ENCODE peak calls at places on chromosome 15, in seven cellular contexts. One of them, this sample, is unnamed.
A peak's percentile ranks its signal among the peaks of the same experiment; 100 is the strongest.

GRCh38 chr15:90868261-90868689 is at the start of gene FURIN:
- DNase-seq in activated naive CD4-positive, alpha-beta T cell treated with anti-CD3 and anti-CD28 coated beads, Interleukin-2, amount 10 ng/mL, durations not matched to agents 7 days and 5 days: no peak
- DNase-seq in activated CD4-positive, CD25-positive, alpha-beta regulatory T cell: no peak
- DNase-seq in foreskin fibroblast: peak; percentile 15
- DNase-seq in SHP77: peak; percentile 58
- DNase-seq in NCI-H146: no peak
- DNase-seq in activated CD4-positive, alpha-beta T cell treated with anti-CD3 and anti-CD28 coated beads, Interleukin-2, amount 50 U/mL, for 1 hour: no peak
- DNase-seq in this sample: no peak

GRCh38 chr15:23069496-23070166 is 30.3 kb upstream of the TUBGCP5 start:
- DNase-seq in activated naive CD4-positive, alpha-beta T cell treated with anti-CD3 and anti-CD28 coated beads, Interleukin-2, amount 10 ng/mL, durations not matched to agents 7 days and 5 days: no peak
- DNase-seq in activated CD4-positive, CD25-positive, alpha-beta regulatory T cell: no peak
- DNase-seq in foreskin fibroblast: no peak
- DNase-seq in SHP77: no peak
- DNase-seq in NCI-H146: no peak
- DNase-seq in activated CD4-positive, alpha-beta T cell treated with anti-CD3 and anti-CD28 coated beads, Interleukin-2, amount 50 U/mL, for 1 hour: no peak
- DNase-seq in this sample: no peak

GRCh38 chr15:96124436-96124835 is 206.1 kb upstream of the NR2F2 start:
- DNase-seq in activated naive CD4-positive, alpha-beta T cell treated with anti-CD3 and anti-CD28 coated beads, Interleukin-2, amount 10 ng/mL, durations not matched to agents 7 days and 5 days: no peak
- DNase-seq in activated CD4-positive, CD25-positive, alpha-beta regulatory T cell: no peak
- DNase-seq in foreskin fibroblast: no peak
- DNase-seq in SHP77: no peak
- DNase-seq in NCI-H146: no peak
- DNase-seq in activated CD4-positive, alpha-beta T cell treated with anti-CD3 and anti-CD28 coated beads, Interleukin-2, amount 50 U/mL, for 1 hour: no peak
- DNase-seq in this sample: no peak

GRCh38 chr15:38536201-38536676 is 28.4 kb downstream of the RASGRP1 start:
- DNase-seq in activated naive CD4-positive, alpha-beta T cell treated with anti-CD3 and anti-CD28 coated beads, Interleukin-2, amount 10 ng/mL, durations not matched to agents 7 days and 5 days: no peak
- DNase-seq in activated CD4-positive, CD25-positive, alpha-beta regulatory T cell: no peak
- DNase-seq in foreskin fibroblast: peak; percentile 24
- DNase-seq in SHP77: no peak
- DNase-seq in NCI-H146: no peak
- DNase-seq in activated CD4-positive, alpha-beta T cell treated with anti-CD3 and anti-CD28 coated beads, Interleukin-2, amount 50 U/mL, for 1 hour: no peak
- DNase-seq in this sample: no peak

GRCh38 chr15:37289109-37289765 is 188.9 kb upstream of the MEIS2 start:
- DNase-seq in activated naive CD4-positive, alpha-beta T cell treated with anti-CD3 and anti-CD28 coated beads, Interleukin-2, amount 10 ng/mL, durations not matched to agents 7 days and 5 days: no peak
- DNase-seq in activated CD4-positive, CD25-positive, alpha-beta regulatory T cell: no peak
- DNase-seq in foreskin fibroblast: peak; percentile 14
- DNase-seq in SHP77: peak; percentile 19
- DNase-seq in NCI-H146: no peak
- DNase-seq in activated CD4-positive, alpha-beta T cell treated with anti-CD3 and anti-CD28 coated beads, Interleukin-2, amount 50 U/mL, for 1 hour: no peak
- DNase-seq in this sample: no peak

GRCh38 chr15:42490246-42490742 is 647 bp downstream of the ZNF106 start:
- DNase-seq in activated naive CD4-positive, alpha-beta T cell treated with anti-CD3 and anti-CD28 coated beads, Interleukin-2, amount 10 ng/mL, durations not matched to agents 7 days and 5 days: no peak
- DNase-seq in activated CD4-positive, CD25-positive, alpha-beta regulatory T cell: no peak
- DNase-seq in foreskin fibroblast: peak; percentile 29
- DNase-seq in SHP77: no peak
- DNase-seq in NCI-H146: no peak
- DNase-seq in activated CD4-positive, alpha-beta T cell treated with anti-CD3 and anti-CD28 coated beads, Interleukin-2, amount 50 U/mL, for 1 hour: no peak
- DNase-seq in this sample: no peak

GRCh38 chr15:57761562-57761961 is 55.0 kb downstream of the POLR2M start:
- DNase-seq in activated naive CD4-positive, alpha-beta T cell treated with anti-CD3 and anti-CD28 coated beads, Interleukin-2, amount 10 ng/mL, durations not matched to agents 7 days and 5 days: no peak
- DNase-seq in activated CD4-positive, CD25-positive, alpha-beta regulatory T cell: no peak
- DNase-seq in foreskin fibroblast: peak; percentile 39
- DNase-seq in SHP77: no peak
- DNase-seq in NCI-H146: no peak
- DNase-seq in activated CD4-positive, alpha-beta T cell treated with anti-CD3 and anti-CD28 coated beads, Interleukin-2, amount 50 U/mL, for 1 hour: no peak
- DNase-seq in this sample: no peak

GRCh38 chr15:47974724-47975123 is 146.1 kb upstream of the SLC24A5 start:
- DNase-seq in activated naive CD4-positive, alpha-beta T cell treated with anti-CD3 and anti-CD28 coated beads, Interleukin-2, amount 10 ng/mL, durations not matched to agents 7 days and 5 days: no peak
- DNase-seq in activated CD4-positive, CD25-positive, alpha-beta regulatory T cell: no peak
- DNase-seq in foreskin fibroblast: no peak
- DNase-seq in SHP77: no peak
- DNase-seq in NCI-H146: no peak
- DNase-seq in activated CD4-positive, alpha-beta T cell treated with anti-CD3 and anti-CD28 coated beads, Interleukin-2, amount 50 U/mL, for 1 hour: no peak
- DNase-seq in this sample: no peak

GRCh38 chr15:87764461-87765236 is 491.9 kb downstream of the NTRK3 start:
- DNase-seq in activated naive CD4-positive, alpha-beta T cell treated with anti-CD3 and anti-CD28 coated beads, Interleukin-2, amount 10 ng/mL, durations not matched to agents 7 days and 5 days: no peak
- DNase-seq in activated CD4-positive, CD25-positive, alpha-beta regulatory T cell: no peak
- DNase-seq in foreskin fibroblast: peak; percentile 49
- DNase-seq in SHP77: no peak
- DNase-seq in NCI-H146: no peak
- DNase-seq in activated CD4-positive, alpha-beta T cell treated with anti-CD3 and anti-CD28 coated beads, Interleukin-2, amount 50 U/mL, for 1 hour: no peak
- DNase-seq in this sample: no peak

GRCh38 chr15:74449643-74450205 is 11.2 kb downstream of the UBL7 start:
- DNase-seq in activated naive CD4-positive, alpha-beta T cell treated with anti-CD3 and anti-CD28 coated beads, Interleukin-2, amount 10 ng/mL, durations not matched to agents 7 days and 5 days: no peak
- DNase-seq in activated CD4-positive, CD25-positive, alpha-beta regulatory T cell: no peak
- DNase-seq in foreskin fibroblast: no peak
- DNase-seq in SHP77: no peak
- DNase-seq in NCI-H146: no peak
- DNase-seq in activated CD4-positive, alpha-beta T cell treated with anti-CD3 and anti-CD28 coated beads, Interleukin-2, amount 50 U/mL, for 1 hour: no peak
- DNase-seq in this sample: no peak

GRCh38 chr15:39770748-39771689 is 11.6 kb downstream of the FSIP1 start:
- DNase-seq in activated naive CD4-positive, alpha-beta T cell treated with anti-CD3 and anti-CD28 coated beads, Interleukin-2, amount 10 ng/mL, durations not matched to agents 7 days and 5 days: no peak
- DNase-seq in activated CD4-positive, CD25-positive, alpha-beta regulatory T cell: no peak
- DNase-seq in foreskin fibroblast: peak; percentile 89
- DNase-seq in SHP77: no peak
- DNase-seq in NCI-H146: no peak
- DNase-seq in activated CD4-positive, alpha-beta T cell treated with anti-CD3 and anti-CD28 coated beads, Interleukin-2, amount 50 U/mL, for 1 hour: no peak
- DNase-seq in this sample: no peak

GRCh38 chr15:35540885-35541284 is 5.1 kb downstream of the DPH6 start:
- DNase-seq in activated naive CD4-positive, alpha-beta T cell treated with anti-CD3 and anti-CD28 coated beads, Interleukin-2, amount 10 ng/mL, durations not matched to agents 7 days and 5 days: no peak
- DNase-seq in activated CD4-positive, CD25-positive, alpha-beta regulatory T cell: no peak
- DNase-seq in foreskin fibroblast: peak; percentile 82
- DNase-seq in SHP77: no peak
- DNase-seq in NCI-H146: no peak
- DNase-seq in activated CD4-positive, alpha-beta T cell treated with anti-CD3 and anti-CD28 coated beads, Interleukin-2, amount 50 U/mL, for 1 hour: no peak
- DNase-seq in this sample: no peak

GRCh38 chr15:59420108-59420507 is 17.9 kb upstream of the FAM81A start:
- DNase-seq in activated naive CD4-positive, alpha-beta T cell treated with anti-CD3 and anti-CD28 coated beads, Interleukin-2, amount 10 ng/mL, durations not matched to agents 7 days and 5 days: no peak
- DNase-seq in activated CD4-positive, CD25-positive, alpha-beta regulatory T cell: no peak
- DNase-seq in foreskin fibroblast: no peak
- DNase-seq in SHP77: no peak
- DNase-seq in NCI-H146: no peak
- DNase-seq in activated CD4-positive, alpha-beta T cell treated with anti-CD3 and anti-CD28 coated beads, Interleukin-2, amount 50 U/mL, for 1 hour: no peak
- DNase-seq in this sample: no peak

GRCh38 chr15:46059921-46060565 is 425.2 kb downstream of the SQOR start:
- DNase-seq in activated naive CD4-positive, alpha-beta T cell treated with anti-CD3 and anti-CD28 coated beads, Interleukin-2, amount 10 ng/mL, durations not matched to agents 7 days and 5 days: no peak
- DNase-seq in activated CD4-positive, CD25-positive, alpha-beta regulatory T cell: no peak
- DNase-seq in foreskin fibroblast: no peak
- DNase-seq in SHP77: no peak
- DNase-seq in NCI-H146: no peak
- DNase-seq in activated CD4-positive, alpha-beta T cell treated with anti-CD3 and anti-CD28 coated beads, Interleukin-2, amount 50 U/mL, for 1 hour: no peak
- DNase-seq in this sample: no peak

GRCh38 chr15:59186501-59186900 is 20.1 kb upstream of the LDHAL6B start:
- DNase-seq in activated naive CD4-positive, alpha-beta T cell treated with anti-CD3 and anti-CD28 coated beads, Interleukin-2, amount 10 ng/mL, durations not matched to agents 7 days and 5 days: no peak
- DNase-seq in activated CD4-positive, CD25-positive, alpha-beta regulatory T cell: no peak
- DNase-seq in foreskin fibroblast: peak; percentile 83
- DNase-seq in SHP77: no peak
- DNase-seq in NCI-H146: no peak
- DNase-seq in activated CD4-positive, alpha-beta T cell treated with anti-CD3 and anti-CD28 coated beads, Interleukin-2, amount 50 U/mL, for 1 hour: no peak
- DNase-seq in this sample: no peak

GRCh38 chr15:61393949-61394348 is 164.8 kb upstream of the RORA start:
- DNase-seq in activated naive CD4-positive, alpha-beta T cell treated with anti-CD3 and anti-CD28 coated beads, Interleukin-2, amount 10 ng/mL, durations not matched to agents 7 days and 5 days: no peak
- DNase-seq in activated CD4-positive, CD25-positive, alpha-beta regulatory T cell: no peak
- DNase-seq in foreskin fibroblast: peak; percentile 20
- DNase-seq in SHP77: no peak
- DNase-seq in NCI-H146: no peak
- DNase-seq in activated CD4-positive, alpha-beta T cell treated with anti-CD3 and anti-CD28 coated beads, Interleukin-2, amount 50 U/mL, for 1 hour: no peak
- DNase-seq in this sample: no peak

GRCh38 chr15:36356978-36357582 is 222.3 kb upstream of the CDIN1 start:
- DNase-seq in activated naive CD4-positive, alpha-beta T cell treated with anti-CD3 and anti-CD28 coated beads, Interleukin-2, amount 10 ng/mL, durations not matched to agents 7 days and 5 days: no peak
- DNase-seq in activated CD4-positive, CD25-positive, alpha-beta regulatory T cell: no peak
- DNase-seq in foreskin fibroblast: peak; percentile 83
- DNase-seq in SHP77: no peak
- DNase-seq in NCI-H146: no peak
- DNase-seq in activated CD4-positive, alpha-beta T cell treated with anti-CD3 and anti-CD28 coated beads, Interleukin-2, amount 50 U/mL, for 1 hour: no peak
- DNase-seq in this sample: no peak

GRCh38 chr15:55652363-55652762 is 64.2 kb upstream of the PYGO1 start:
- DNase-seq in activated naive CD4-positive, alpha-beta T cell treated with anti-CD3 and anti-CD28 coated beads, Interleukin-2, amount 10 ng/mL, durations not matched to agents 7 days and 5 days: no peak
- DNase-seq in activated CD4-positive, CD25-positive, alpha-beta regulatory T cell: no peak
- DNase-seq in foreskin fibroblast: no peak
- DNase-seq in SHP77: no peak
- DNase-seq in NCI-H146: no peak
- DNase-seq in activated CD4-positive, alpha-beta T cell treated with anti-CD3 and anti-CD28 coated beads, Interleukin-2, amount 50 U/mL, for 1 hour: no peak
- DNase-seq in this sample: no peak

GRCh38 chr15:89356634-89357298 is 22.1 kb upstream of the POLG start:
- DNase-seq in activated naive CD4-positive, alpha-beta T cell treated with anti-CD3 and anti-CD28 coated beads, Interleukin-2, amount 10 ng/mL, durations not matched to agents 7 days and 5 days: no peak
- DNase-seq in activated CD4-positive, CD25-positive, alpha-beta regulatory T cell: no peak
- DNase-seq in foreskin fibroblast: peak; percentile 64
- DNase-seq in SHP77: peak; percentile 64
- DNase-seq in NCI-H146: peak; percentile 29
- DNase-seq in activated CD4-positive, alpha-beta T cell treated with anti-CD3 and anti-CD28 coated beads, Interleukin-2, amount 50 U/mL, for 1 hour: no peak
- DNase-seq in this sample: peak; percentile 44

GRCh38 chr15:68403161-68403941 is 28.6 kb downstream of the ITGA11 start:
- DNase-seq in activated naive CD4-positive, alpha-beta T cell treated with anti-CD3 and anti-CD28 coated beads, Interleukin-2, amount 10 ng/mL, durations not matched to agents 7 days and 5 days: no peak
- DNase-seq in activated CD4-positive, CD25-positive, alpha-beta regulatory T cell: no peak
- DNase-seq in foreskin fibroblast: no peak
- DNase-seq in SHP77: no peak
- DNase-seq in NCI-H146: no peak
- DNase-seq in activated CD4-positive, alpha-beta T cell treated with anti-CD3 and anti-CD28 coated beads, Interleukin-2, amount 50 U/mL, for 1 hour: no peak
- DNase-seq in this sample: no peak

GRCh38 chr15:82045179-82045891 is 483 bp downstream of the MEX3B start:
- DNase-seq in activated naive CD4-positive, alpha-beta T cell treated with anti-CD3 and anti-CD28 coated beads, Interleukin-2, amount 10 ng/mL, durations not matched to agents 7 days and 5 days: peak; percentile 40
- DNase-seq in activated CD4-positive, CD25-positive, alpha-beta regulatory T cell: no peak
- DNase-seq in foreskin fibroblast: peak; percentile 75
- DNase-seq in SHP77: peak; percentile 42
- DNase-seq in NCI-H146: peak; percentile 69
- DNase-seq in activated CD4-positive, alpha-beta T cell treated with anti-CD3 and anti-CD28 coated beads, Interleukin-2, amount 50 U/mL, for 1 hour: no peak
- DNase-seq in this sample: no peak

GRCh38 chr15:101314726-101315125 is 19.7 kb upstream of the SNRPA1 start:
- DNase-seq in activated naive CD4-positive, alpha-beta T cell treated with anti-CD3 and anti-CD28 coated beads, Interleukin-2, amount 10 ng/mL, durations not matched to agents 7 days and 5 days: no peak
- DNase-seq in activated CD4-positive, CD25-positive, alpha-beta regulatory T cell: no peak
- DNase-seq in foreskin fibroblast: no peak
- DNase-seq in SHP77: no peak
- DNase-seq in NCI-H146: no peak
- DNase-seq in activated CD4-positive, alpha-beta T cell treated with anti-CD3 and anti-CD28 coated beads, Interleukin-2, amount 50 U/mL, for 1 hour: no peak
- DNase-seq in this sample: no peak

GRCh38 chr15:90097475-90097874 is 4.8 kb downstream of the IDH2 start:
- DNase-seq in activated naive CD4-positive, alpha-beta T cell treated with anti-CD3 and anti-CD28 coated beads, Interleukin-2, amount 10 ng/mL, durations not matched to agents 7 days and 5 days: peak; percentile 82
- DNase-seq in activated CD4-positive, CD25-positive, alpha-beta regulatory T cell: no peak
- DNase-seq in foreskin fibroblast: no peak
- DNase-seq in SHP77: no peak
- DNase-seq in NCI-H146: no peak
- DNase-seq in activated CD4-positive, alpha-beta T cell treated with anti-CD3 and anti-CD28 coated beads, Interleukin-2, amount 50 U/mL, for 1 hour: peak; percentile 38
- DNase-seq in this sample: no peak

GRCh38 chr15:35000511-35000910 is 12.4 kb upstream of the ZNF770 start:
- DNase-seq in activated naive CD4-positive, alpha-beta T cell treated with anti-CD3 and anti-CD28 coated beads, Interleukin-2, amount 10 ng/mL, durations not matched to agents 7 days and 5 days: no peak
- DNase-seq in activated CD4-positive, CD25-positive, alpha-beta regulatory T cell: no peak
- DNase-seq in foreskin fibroblast: peak; percentile 94
- DNase-seq in SHP77: no peak
- DNase-seq in NCI-H146: no peak
- DNase-seq in activated CD4-positive, alpha-beta T cell treated with anti-CD3 and anti-CD28 coated beads, Interleukin-2, amount 50 U/mL, for 1 hour: no peak
- DNase-seq in this sample: no peak

GRCh38 chr15:97875513-97876285 is 84.8 kb upstream of the ARRDC4 start:
- DNase-seq in activated naive CD4-positive, alpha-beta T cell treated with anti-CD3 and anti-CD28 coated beads, Interleukin-2, amount 10 ng/mL, durations not matched to agents 7 days and 5 days: no peak
- DNase-seq in activated CD4-positive, CD25-positive, alpha-beta regulatory T cell: no peak
- DNase-seq in foreskin fibroblast: no peak
- DNase-seq in SHP77: no peak
- DNase-seq in NCI-H146: peak; percentile 11
- DNase-seq in activated CD4-positive, alpha-beta T cell treated with anti-CD3 and anti-CD28 coated beads, Interleukin-2, amount 50 U/mL, for 1 hour: no peak
- DNase-seq in this sample: peak; percentile 28

GRCh38 chr15:40182358-40183029 is 21.6 kb downstream of the BUB1B start:
- DNase-seq in activated naive CD4-positive, alpha-beta T cell treated with anti-CD3 and anti-CD28 coated beads, Interleukin-2, amount 10 ng/mL, durations not matched to agents 7 days and 5 days: no peak
- DNase-seq in activated CD4-positive, CD25-positive, alpha-beta regulatory T cell: no peak
- DNase-seq in foreskin fibroblast: no peak
- DNase-seq in SHP77: no peak
- DNase-seq in NCI-H146: no peak
- DNase-seq in activated CD4-positive, alpha-beta T cell treated with anti-CD3 and anti-CD28 coated beads, Interleukin-2, amount 50 U/mL, for 1 hour: no peak
- DNase-seq in this sample: no peak

GRCh38 chr15:88185584-88185983 is 71.0 kb downstream of the NTRK3 start:
- DNase-seq in activated naive CD4-positive, alpha-beta T cell treated with anti-CD3 and anti-CD28 coated beads, Interleukin-2, amount 10 ng/mL, durations not matched to agents 7 days and 5 days: no peak
- DNase-seq in activated CD4-positive, CD25-positive, alpha-beta regulatory T cell: no peak
- DNase-seq in foreskin fibroblast: no peak
- DNase-seq in SHP77: no peak
- DNase-seq in NCI-H146: no peak
- DNase-seq in activated CD4-positive, alpha-beta T cell treated with anti-CD3 and anti-CD28 coated beads, Interleukin-2, amount 50 U/mL, for 1 hour: no peak
- DNase-seq in this sample: no peak

GRCh38 chr15:96340611-96341464 is 10.3 kb downstream of the NR2F2 start:
- DNase-seq in activated naive CD4-positive, alpha-beta T cell treated with anti-CD3 and anti-CD28 coated beads, Interleukin-2, amount 10 ng/mL, durations not matched to agents 7 days and 5 days: no peak
- DNase-seq in activated CD4-positive, CD25-positive, alpha-beta regulatory T cell: no peak
- DNase-seq in foreskin fibroblast: peak; percentile 76
- DNase-seq in SHP77: peak; percentile 34
- DNase-seq in NCI-H146: no peak
- DNase-seq in activated CD4-positive, alpha-beta T cell treated with anti-CD3 and anti-CD28 coated beads, Interleukin-2, amount 50 U/mL, for 1 hour: no peak
- DNase-seq in this sample: peak; percentile 8

GRCh38 chr15:55056500-55056899 is 140.2 kb downstream of the RSL24D1 start:
- DNase-seq in activated naive CD4-positive, alpha-beta T cell treated with anti-CD3 and anti-CD28 coated beads, Interleukin-2, amount 10 ng/mL, durations not matched to agents 7 days and 5 days: no peak
- DNase-seq in activated CD4-positive, CD25-positive, alpha-beta regulatory T cell: no peak
- DNase-seq in foreskin fibroblast: no peak
- DNase-seq in SHP77: no peak
- DNase-seq in NCI-H146: no peak
- DNase-seq in activated CD4-positive, alpha-beta T cell treated with anti-CD3 and anti-CD28 coated beads, Interleukin-2, amount 50 U/mL, for 1 hour: no peak
- DNase-seq in this sample: no peak

GRCh38 chr15:48406911-48407310 is 75.7 kb downstream of the DUT start:
- DNase-seq in activated naive CD4-positive, alpha-beta T cell treated with anti-CD3 and anti-CD28 coated beads, Interleukin-2, amount 10 ng/mL, durations not matched to agents 7 days and 5 days: no peak
- DNase-seq in activated CD4-positive, CD25-positive, alpha-beta regulatory T cell: no peak
- DNase-seq in foreskin fibroblast: no peak
- DNase-seq in SHP77: no peak
- DNase-seq in NCI-H146: peak; percentile 10
- DNase-seq in activated CD4-positive, alpha-beta T cell treated with anti-CD3 and anti-CD28 coated beads, Interleukin-2, amount 50 U/mL, for 1 hour: no peak
- DNase-seq in this sample: no peak

GRCh38 chr15:79439236-79439635 is 7.1 kb downstream of the MINAR1 start:
- DNase-seq in activated naive CD4-positive, alpha-beta T cell treated with anti-CD3 and anti-CD28 coated beads, Interleukin-2, amount 10 ng/mL, durations not matched to agents 7 days and 5 days: no peak
- DNase-seq in activated CD4-positive, CD25-positive, alpha-beta regulatory T cell: no peak
- DNase-seq in foreskin fibroblast: no peak
- DNase-seq in SHP77: no peak
- DNase-seq in NCI-H146: no peak
- DNase-seq in activated CD4-positive, alpha-beta T cell treated with anti-CD3 and anti-CD28 coated beads, Interleukin-2, amount 50 U/mL, for 1 hour: no peak
- DNase-seq in this sample: no peak

GRCh38 chr15:96792216-96792615 is 461.7 kb downstream of the NR2F2 start:
- DNase-seq in activated naive CD4-positive, alpha-beta T cell treated with anti-CD3 and anti-CD28 coated beads, Interleukin-2, amount 10 ng/mL, durations not matched to agents 7 days and 5 days: no peak
- DNase-seq in activated CD4-positive, CD25-positive, alpha-beta regulatory T cell: no peak
- DNase-seq in foreskin fibroblast: no peak
- DNase-seq in SHP77: no peak
- DNase-seq in NCI-H146: no peak
- DNase-seq in activated CD4-positive, alpha-beta T cell treated with anti-CD3 and anti-CD28 coated beads, Interleukin-2, amount 50 U/mL, for 1 hour: no peak
- DNase-seq in this sample: no peak

GRCh38 chr15:69758810-69759410 is 306.3 kb downstream of the RPLP1 start:
- DNase-seq in activated naive CD4-positive, alpha-beta T cell treated with anti-CD3 and anti-CD28 coated beads, Interleukin-2, amount 10 ng/mL, durations not matched to agents 7 days and 5 days: peak; percentile 94
- DNase-seq in activated CD4-positive, CD25-positive, alpha-beta regulatory T cell: peak; percentile 44
- DNase-seq in foreskin fibroblast: no peak
- DNase-seq in SHP77: no peak
- DNase-seq in NCI-H146: no peak
- DNase-seq in activated CD4-positive, alpha-beta T cell treated with anti-CD3 and anti-CD28 coated beads, Interleukin-2, amount 50 U/mL, for 1 hour: peak; percentile 78
- DNase-seq in this sample: no peak

GRCh38 chr15:70854669-70854976 is 666 bp upstream of the LARP6 start:
- DNase-seq in activated naive CD4-positive, alpha-beta T cell treated with anti-CD3 and anti-CD28 coated beads, Interleukin-2, amount 10 ng/mL, durations not matched to agents 7 days and 5 days: no peak
- DNase-seq in activated CD4-positive, CD25-positive, alpha-beta regulatory T cell: no peak
- DNase-seq in foreskin fibroblast: peak; percentile 79
- DNase-seq in SHP77: no peak
- DNase-seq in NCI-H146: no peak
- DNase-seq in activated CD4-positive, alpha-beta T cell treated with anti-CD3 and anti-CD28 coated beads, Interleukin-2, amount 50 U/mL, for 1 hour: no peak
- DNase-seq in this sample: no peak

GRCh38 chr15:67979281-67979680 is 74.8 kb upstream of the PIAS1 start:
- DNase-seq in activated naive CD4-positive, alpha-beta T cell treated with anti-CD3 and anti-CD28 coated beads, Interleukin-2, amount 10 ng/mL, durations not matched to agents 7 days and 5 days: no peak
- DNase-seq in activated CD4-positive, CD25-positive, alpha-beta regulatory T cell: no peak
- DNase-seq in foreskin fibroblast: no peak
- DNase-seq in SHP77: no peak
- DNase-seq in NCI-H146: no peak
- DNase-seq in activated CD4-positive, alpha-beta T cell treated with anti-CD3 and anti-CD28 coated beads, Interleukin-2, amount 50 U/mL, for 1 hour: no peak
- DNase-seq in this sample: no peak

GRCh38 chr15:95556866-95557225 is 773.7 kb upstream of the NR2F2 start:
- DNase-seq in activated naive CD4-positive, alpha-beta T cell treated with anti-CD3 and anti-CD28 coated beads, Interleukin-2, amount 10 ng/mL, durations not matched to agents 7 days and 5 days: no peak
- DNase-seq in activated CD4-positive, CD25-positive, alpha-beta regulatory T cell: no peak
- DNase-seq in foreskin fibroblast: peak; percentile 4
- DNase-seq in SHP77: no peak
- DNase-seq in NCI-H146: no peak
- DNase-seq in activated CD4-positive, alpha-beta T cell treated with anti-CD3 and anti-CD28 coated beads, Interleukin-2, amount 50 U/mL, for 1 hour: no peak
- DNase-seq in this sample: no peak